ENCODE peak calls at places on chromosome 4, in seven cellular contexts. R, Z, Q, M, P, D and A are unnamed samples.

GRCh38 chr4:127809173-127809800 is 27.2 kb downstream of the HSPA4L start:
- DNase-seq in R (no peak), Z (no peak), Q (peak), M (no peak), P (peak), D (no peak), A (no peak)

GRCh38 chr4:54509057-54509456 is 148.7 kb upstream of the KIT start:
- DNase-seq in R (no peak), Z (no peak), Q (no peak), M (no peak), P (no peak), D (no peak), A (no peak)

GRCh38 chr4:5998333-5998936 is 19.8 kb downstream of the C4orf50 start:
- DNase-seq in R (no peak), Z (peak), Q (peak), M (no peak), P (peak), D (peak), A (no peak)

GRCh38 chr4:165079476-165079875 is 25.8 kb downstream of the TRIM75 start:
- DNase-seq in R (peak), Z (no peak), Q (peak), M (peak), P (no peak), D (peak), A (peak)

GRCh38 chr4:33625762-33626161 is 2618.6 kb downstream of the ARAP2 start:
- DNase-seq in R (no peak), Z (no peak), Q (no peak), M (no peak), P (peak), D (no peak), A (no peak)

GRCh38 chr4:150002561-150002960 is 75.7 kb upstream of the DCLK2 start:
- DNase-seq in R (no peak), Z (no peak), Q (no peak), M (no peak), P (no peak), D (no peak), A (no peak)

GRCh38 chr4:98522603-98523395 is 135.6 kb downstream of the TSPAN5 start:
- DNase-seq in R (no peak), Z (no peak), Q (peak), M (no peak), P (peak), D (no peak), A (no peak)

GRCh38 chr4:54852602-54853001 is 194.8 kb downstream of the KIT start:
- DNase-seq in R (no peak), Z (no peak), Q (no peak), M (no peak), P (no peak), D (no peak), A (no peak)

GRCh38 chr4:167234388-167234881 is at the start of gene SPOCK3:
- DNase-seq in R (peak), Z (peak), Q (peak), M (peak), P (peak), D (peak), A (peak)

GRCh38 chr4:129146639-129147038 is 50.7 kb downstream of the C4orf33 start:
- DNase-seq in R (no peak), Z (no peak), Q (no peak), M (no peak), P (no peak), D (no peak), A (no peak)

GRCh38 chr4:107838138-107838618 is 13.4 kb downstream of the SGMS2 start:
- DNase-seq in R (no peak), Z (no peak), Q (peak), M (no peak), P (no peak), D (no peak), A (no peak)

GRCh38 chr4:89558147-89558546 is 250.5 kb upstream of the GPRIN3 start:
- DNase-seq in R (no peak), Z (no peak), Q (peak), M (no peak), P (peak), D (no peak), A (no peak)

GRCh38 chr4:139184129-139184528 is 7.1 kb upstream of the ELF2 start:
- DNase-seq in R (no peak), Z (no peak), Q (peak), M (no peak), P (no peak), D (no peak), A (no peak)

GRCh38 chr4:102868153-102868781 is 525 bp upstream of the CISD2 start:
- DNase-seq in R (peak), Z (no peak), Q (no peak), M (peak), P (no peak), D (no peak), A (no peak)

GRCh38 chr4:102869569-102870227 is 906 bp downstream of the CISD2 start:
- DNase-seq in R (no peak), Z (no peak), Q (no peak), M (no peak), P (no peak), D (no peak), A (no peak)

GRCh38 chr4:102868782-102869568 is at the start of gene CISD2:
- DNase-seq in R (peak), Z (peak), Q (peak), M (peak), P (peak), D (peak), A (peak)

GRCh38 chr4:102871772-102872171 is 3.0 kb downstream of the CISD2 start:
- DNase-seq in R (no peak), Z (no peak), Q (no peak), M (no peak), P (no peak), D (no peak), A (no peak)

DNA sequence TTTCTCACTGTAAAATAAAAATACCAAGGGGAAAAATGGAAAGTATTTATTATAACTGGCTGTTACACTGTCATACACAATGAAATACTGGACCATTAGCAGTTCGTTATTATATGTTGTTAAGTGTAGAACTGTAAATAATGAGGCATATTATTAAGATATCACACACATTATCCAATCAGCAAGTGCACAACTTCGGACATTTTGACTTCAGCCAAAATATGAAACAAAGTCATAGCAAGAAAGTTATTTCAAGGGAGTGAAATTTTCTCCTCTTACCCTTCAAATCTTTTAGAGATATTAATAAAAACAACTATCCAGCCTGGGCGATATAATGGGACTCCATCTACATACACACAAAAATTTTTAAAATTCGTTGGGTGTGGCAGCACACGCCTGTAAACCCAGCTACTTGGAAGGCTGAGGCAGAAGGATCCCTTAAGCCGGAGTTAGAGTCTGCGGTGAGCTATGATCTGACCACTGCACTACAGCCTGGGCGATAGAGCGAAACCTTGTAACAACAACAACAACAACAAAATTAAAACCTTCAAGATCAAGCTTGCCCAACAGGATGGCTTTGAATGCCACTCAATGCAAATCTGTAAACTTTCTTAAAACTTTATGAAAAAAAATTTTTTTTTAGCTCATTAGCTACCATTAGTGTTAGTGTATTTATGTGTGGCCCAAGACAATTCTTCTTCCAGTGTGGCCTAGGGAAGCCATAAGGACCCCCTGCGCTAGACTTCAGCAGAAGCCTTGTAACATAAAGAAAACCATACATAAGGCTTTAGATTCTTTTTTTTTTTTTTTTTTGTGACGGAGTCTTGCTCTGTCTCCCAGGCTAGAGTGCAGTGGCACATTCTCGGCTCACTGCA is 1.3 kb upstream of the CISD2 start:
- DNase-seq in R (no peak), Z (no peak), Q (no peak), M (no peak), P (no peak), D (no peak), A (no peak)
- H3K4me3 ChIP-seq in R (peak), Z (peak), Q (peak), M (peak), P (peak), D (peak), A (peak)

GRCh38 chr4:68883870-68884269 is 67.7 kb downstream of the UGT2A3 start:
- DNase-seq in R (no peak), Z (no peak), Q (no peak), M (no peak), P (no peak), D (no peak), A (no peak)
- H3K4me3 ChIP-seq in R (no peak), Z (no peak), Q (no peak), M (no peak), P (no peak), D (no peak), A (no peak)

GRCh38 chr4:82567444-82567843 is 5.7 kb upstream of the TMEM150C start:
- DNase-seq in R (no peak), Z (no peak), Q (no peak), M (no peak), P (no peak), D (no peak), A (no peak)

GRCh38 chr4:82560853-82561744 is 689 bp downstream of the TMEM150C start:
- DNase-seq in R (no peak), Z (no peak), Q (no peak), M (peak), P (no peak), D (no peak), A (no peak)

GRCh38 chr4:82559735-82560120 is 2.1 kb downstream of the TMEM150C start:
- DNase-seq in R (no peak), Z (no peak), Q (no peak), M (no peak), P (peak), D (no peak), A (no peak)

GRCh38 chr4:82562553-82562854 is 716 bp upstream of the TMEM150C start:
- DNase-seq in R (no peak), Z (no peak), Q (no peak), M (no peak), P (no peak), D (peak), A (no peak)

DNA sequence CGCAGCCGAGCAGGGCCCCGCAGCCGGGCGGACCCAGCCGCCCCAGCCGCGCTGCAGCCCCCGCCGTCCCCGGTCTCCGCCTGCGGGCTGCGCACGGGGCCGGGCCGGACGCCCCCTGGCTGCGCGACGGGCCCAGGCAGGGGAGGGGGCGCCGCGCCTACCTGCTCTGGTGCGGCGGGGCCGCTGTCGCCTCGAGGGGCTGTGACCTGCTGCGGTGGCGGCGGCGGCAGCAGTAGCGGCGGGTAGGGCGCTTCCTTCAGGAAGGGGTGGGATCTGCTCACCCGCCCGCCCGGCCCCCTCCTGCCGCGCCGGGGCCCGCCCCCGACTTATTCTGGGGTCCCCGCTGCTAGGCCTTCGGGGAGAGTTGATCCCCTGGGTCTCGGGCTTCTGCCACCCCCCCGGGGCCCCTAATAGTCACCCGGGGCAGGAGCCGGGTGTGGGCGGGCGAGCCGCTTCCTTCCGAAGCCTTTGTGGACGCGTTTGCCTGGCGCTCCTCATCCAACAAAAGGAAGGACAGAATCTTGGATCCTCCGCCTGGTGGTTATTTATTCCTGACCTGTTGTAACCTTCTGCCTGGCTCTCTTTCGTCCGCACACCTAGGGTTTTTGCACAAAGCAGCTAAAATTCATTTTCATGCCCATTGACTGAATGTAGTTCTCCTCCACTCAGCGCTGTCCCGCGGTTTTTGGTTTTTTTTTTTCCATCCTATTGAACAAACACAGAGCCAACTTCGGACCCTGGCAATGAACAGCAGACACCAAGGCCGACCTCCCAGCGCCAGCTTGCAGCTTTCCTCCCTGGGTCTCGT is at the start of gene TMEM150C:
- DNase-seq in R (peak), Z (no peak), Q (peak), M (peak), P (peak), D (peak), A (peak)
- H3K4me3 ChIP-seq in R (peak), Z (peak), Q (peak), M (peak), P (peak), D (peak), A (peak)

DNA sequence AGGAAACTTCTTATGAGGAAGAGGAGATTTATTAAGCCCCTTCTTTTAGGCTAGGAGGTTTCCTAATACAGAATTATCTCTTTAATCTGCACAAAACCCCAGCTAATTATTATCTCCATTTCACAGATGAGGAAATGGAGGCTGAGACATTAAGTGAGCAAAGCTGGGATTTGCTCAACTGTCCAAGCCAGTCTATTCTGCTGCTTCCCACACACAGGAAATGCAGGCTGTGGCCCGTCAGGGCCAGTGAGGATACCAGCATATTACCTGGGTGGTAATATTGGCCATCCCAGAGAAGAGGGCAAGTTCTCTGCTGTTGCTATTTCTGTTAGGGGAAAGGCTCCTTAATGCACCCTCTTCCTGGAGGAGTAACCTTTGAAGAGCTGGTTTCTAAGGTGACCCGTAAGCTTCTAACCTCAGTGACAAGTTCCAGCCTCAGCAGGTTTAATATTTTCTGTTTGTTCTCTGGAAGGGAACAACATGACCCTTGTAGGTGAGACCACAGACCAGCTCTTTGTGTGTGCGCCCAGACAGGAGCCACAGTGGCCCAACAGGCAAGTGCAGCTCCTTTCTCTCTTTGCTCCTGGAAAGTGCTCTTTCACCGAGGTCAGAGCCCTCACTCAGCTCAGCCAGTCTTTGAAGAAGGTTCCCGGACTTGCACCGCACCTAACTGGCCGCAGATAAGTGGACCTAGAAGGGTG is 35.6 kb downstream of the TBC1D9 start:
- DNase-seq in R (no peak), Z (no peak), Q (no peak), M (no peak), P (no peak), D (no peak), A (no peak)
- H3K4me3 ChIP-seq in R (peak), Z (no peak), Q (no peak), M (no peak), P (no peak), D (no peak), A (no peak)

DNA sequence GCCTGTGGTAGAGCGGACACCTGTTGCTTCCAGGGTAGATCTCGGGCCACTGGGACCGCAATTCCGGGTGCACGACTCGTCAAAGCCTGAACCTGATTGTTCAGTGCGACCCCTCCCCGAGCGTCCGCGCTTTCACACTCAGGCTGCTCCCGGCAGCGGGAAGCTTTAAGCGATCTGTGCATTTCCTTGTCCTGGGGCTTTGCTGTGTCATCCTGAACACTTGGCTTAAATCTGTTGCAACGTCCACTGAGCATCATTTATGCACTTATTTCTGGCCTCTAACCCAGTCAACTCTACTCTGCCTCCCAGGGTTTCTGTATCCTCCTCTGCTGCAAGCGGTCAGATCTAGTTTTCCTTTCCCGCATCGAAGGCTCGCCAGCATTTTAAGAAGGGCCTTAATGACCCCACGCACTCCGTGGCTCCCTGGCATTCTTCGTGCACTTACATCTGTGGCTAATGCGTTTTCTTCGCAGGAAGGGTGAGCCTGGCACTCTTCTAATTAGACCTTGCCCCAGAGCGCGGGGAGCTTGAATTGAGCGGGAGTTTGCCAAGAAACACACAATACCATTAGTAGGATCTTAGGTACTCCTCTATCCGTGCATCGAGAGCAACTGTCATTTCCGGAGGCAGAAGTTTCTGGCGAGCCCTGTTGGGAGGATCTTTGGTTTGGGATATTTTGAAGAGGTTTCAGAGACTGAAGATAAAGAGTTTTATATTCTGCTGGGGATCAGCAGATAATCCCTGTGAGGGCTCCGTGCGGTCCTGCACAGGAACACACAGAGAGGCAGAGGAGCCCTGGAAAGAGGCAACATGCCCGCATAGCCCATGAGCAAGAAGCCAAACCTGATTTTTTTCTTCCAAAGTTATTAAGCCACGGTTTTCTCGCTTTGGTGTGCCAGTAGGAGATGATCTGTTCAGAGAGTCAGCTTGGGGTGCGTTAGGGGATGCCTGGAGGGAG is 654 bp upstream of the DDIT4L start:
- DNase-seq in R (no peak), Z (no peak), Q (peak), M (no peak), P (peak), D (no peak), A (no peak)
- H3K4me3 ChIP-seq in R (peak), Z (peak), Q (peak), M (peak), P (peak), D (peak), A (peak)

GRCh38 chr4:142645478-142646108 is 200.5 kb downstream of the INPP4B start:
- DNase-seq in R (no peak), Z (no peak), Q (no peak), M (no peak), P (no peak), D (peak), A (no peak)
- H3K4me3 ChIP-seq in R (no peak), Z (no peak), Q (no peak), M (no peak), P (no peak), D (no peak), A (no peak)

DNA sequence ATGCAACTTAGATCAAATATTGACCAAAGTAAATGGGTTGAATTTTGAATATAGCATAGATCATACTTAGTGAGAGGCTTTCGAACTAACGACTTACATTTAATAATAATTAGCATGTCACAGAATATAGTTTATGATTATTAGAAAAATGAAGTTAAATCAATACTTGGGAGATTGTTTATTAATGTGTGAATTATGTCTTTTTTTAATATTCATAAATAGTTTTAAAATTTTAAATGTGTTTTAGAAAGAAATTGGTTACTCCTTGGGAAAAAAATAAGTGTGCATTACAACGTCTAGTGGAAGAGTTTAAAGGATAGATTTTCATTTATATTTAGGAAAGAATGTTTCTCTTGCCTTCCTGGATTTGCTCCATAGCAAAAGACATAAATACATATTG is 7.3 kb downstream of the FGA start:
- DNase-seq in R (no peak), Z (no peak), Q (no peak), M (no peak), P (no peak), D (no peak), A (no peak)
- H3K4me3 ChIP-seq in R (no peak), Z (no peak), Q (no peak), M (no peak), P (no peak), D (no peak), A (no peak)

DNA sequence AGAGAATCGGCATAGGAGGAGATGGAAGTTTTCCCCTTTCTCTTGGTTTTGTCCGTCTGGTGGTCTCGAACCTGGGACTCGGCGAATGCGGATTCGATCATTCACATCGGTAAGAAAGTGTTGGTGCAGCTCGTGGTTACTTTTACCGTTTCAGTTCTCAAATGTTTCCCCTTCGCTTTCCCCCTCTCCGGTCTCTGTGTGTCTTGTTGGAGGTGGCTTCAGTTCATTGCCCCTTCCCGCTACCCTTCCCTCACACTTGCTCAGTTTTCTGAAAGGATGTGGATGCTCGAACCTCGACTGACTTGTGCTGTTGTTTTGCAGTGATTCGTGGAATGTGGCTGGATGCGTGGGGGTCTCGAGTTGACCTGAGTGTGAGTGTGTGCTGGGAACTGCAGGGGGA is 870 bp downstream of the GRID2 start:
- DNase-seq in R (no peak), Z (no peak), Q (no peak), M (no peak), P (peak), D (no peak), A (no peak)
- H3K4me3 ChIP-seq in R (peak), Z (peak), Q (no peak), M (no peak), P (peak), D (no peak), A (no peak)

GRCh38 chr4:153489856-153490558 is 23.8 kb downstream of the TMEM131L start:
- DNase-seq in R (no peak), Z (no peak), Q (peak), M (no peak), P (no peak), D (no peak), A (no peak)
- H3K4me3 ChIP-seq in R (no peak), Z (no peak), Q (no peak), M (no peak), P (no peak), D (no peak), A (no peak)